ENCODE peak calls at places on chromosomes 6 and 20, in six cellular contexts. C is mesendoderm, Q is stomach, T is tibial nerve, X is IMR-90, O is breast epithelium. V is an unnamed sample. For H3K4me1, the result is how much of the 10 kb centered on the place peaks cover.

GRCh38 chr20:64079273-64080012 is at the start of gene RGS19:
- DNase-seq in C (peak), Q (peak), T (peak), X (peak), O (no peak), V (peak)

GRCh38 chr6:105767541-105767940 is 318.6 kb upstream of the PRDM1 start:
- DNase-seq in C (no peak), Q (no peak), T (no peak), X (no peak), O (no peak), V (no peak)

GRCh38 chr6:1591243-1591642 is 18.5 kb upstream of the FOXC1 start:
- DNase-seq in C (no peak), Q (no peak), T (no peak), X (no peak), O (no peak), V (no peak)

GRCh38 chr20:3237958-3238615 is 903 bp downstream of the SLC4A11 start:
- DNase-seq in C (no peak), Q (no peak), T (no peak), X (no peak), O (no peak), V (no peak)

GRCh38 chr6:2485116-2485515 is 239.7 kb upstream of the GMDS start:
- DNase-seq in C (no peak), Q (peak), T (no peak), X (no peak), O (no peak), V (no peak)

GRCh38 chr6:106972500-106972899 is 2.0 kb downstream of the CD24 start:
- DNase-seq in C (peak), Q (peak), T (no peak), X (no peak), O (no peak), V (no peak)

GRCh38 chr6:126600258-126600916 is 260.5 kb downstream of the CENPW start:
- DNase-seq in C (no peak), Q (no peak), T (no peak), X (peak), O (no peak), V (no peak)

GRCh38 chr20:3041818-3042504 is 1.5 kb upstream of the GNRH2 start:
- DNase-seq in C (no peak), Q (no peak), T (no peak), X (peak), O (no peak), V (no peak)

GRCh38 chr6:45433533-45434400 is 56.0 kb upstream of the SUPT3H start:
- DNase-seq in C (no peak), Q (no peak), T (no peak), X (no peak), O (no peak), V (no peak)

GRCh38 chr20:87372-87771 is at the start of gene DEFB125:
- DNase-seq in C (no peak), Q (no peak), T (no peak), X (no peak), O (no peak), V (no peak)

GRCh38 chr6:118263929-118264486 is 284.1 kb upstream of the PLN start:
- DNase-seq in C (peak), Q (no peak), T (no peak), X (peak), O (no peak), V (no peak)

GRCh38 chr20:32804022-32804715 is 15.6 kb upstream of the MAPRE1 start:
- DNase-seq in C (no peak), Q (no peak), T (no peak), X (no peak), O (no peak), V (no peak)

GRCh38 chr6:9507136-9507895 is 907.6 kb downstream of the TFAP2A start:
- DNase-seq in C (no peak), Q (no peak), T (no peak), X (no peak), O (no peak), V (no peak)

GRCh38 chr6:46334442-46334841 is 156.8 kb downstream of the RCAN2 start:
- DNase-seq in C (peak), Q (no peak), T (no peak), X (no peak), O (no peak), V (no peak)

GRCh38 chr20:1187605-1188171 is 2.9 kb upstream of the TMEM74B start:
- DNase-seq in C (peak), Q (no peak), T (no peak), X (no peak), O (no peak), V (no peak)

GRCh38 chr6:14510038-14510437 is 392.5 kb downstream of the CD83 start:
- DNase-seq in C (peak), Q (no peak), T (no peak), X (no peak), O (no peak), V (no peak)

GRCh38 chr20:40551125-40551530 is 137.9 kb downstream of the MAFB start:
- DNase-seq in C (no peak), Q (no peak), T (peak), X (no peak), O (no peak), V (peak)

GRCh38 chr20:25408170-25408547 is 686 bp downstream of the GINS1 start:
- DNase-seq in C (no peak), Q (no peak), T (no peak), X (no peak), O (no peak), V (no peak)

GRCh38 chr20:47350181-47350550 is 6.3 kb downstream of the ZMYND8 start:
- DNase-seq in C (no peak), Q (no peak), T (no peak), X (no peak), O (no peak), V (no peak)
- H3K4me3 ChIP-seq in C (no peak), Q (no peak), T (no peak), X (no peak), O (no peak), V (peak)

GRCh38 chr6:110884321-110884720 is 9.7 kb downstream of the AMD1 start:
- DNase-seq in C (no peak), Q (no peak), T (no peak), X (no peak), O (no peak), V (no peak)

GRCh38 chr6:110882824-110883554 is 8.4 kb downstream of the AMD1 start:
- DNase-seq in C (no peak), Q (no peak), T (no peak), X (no peak), O (no peak), V (no peak)

GRCh38 chr6:110880651-110881050 is 6.1 kb downstream of the AMD1 start:
- DNase-seq in C (no peak), Q (no peak), T (no peak), X (no peak), O (no peak), V (no peak)

GRCh38 chr6:110878751-110879539 is 4.4 kb downstream of the AMD1 start:
- DNase-seq in C (peak), Q (no peak), T (peak), X (peak), O (no peak), V (no peak)

GRCh38 chr6:110881929-110882629 is 7.5 kb downstream of the AMD1 start:
- DNase-seq in C (no peak), Q (no peak), T (no peak), X (peak), O (no peak), V (no peak)
- H3K4me1 ChIP-seq in C (under half), Q (half or more), T (half or more), X (under half), O (under half), V (half or more)

DNA sequence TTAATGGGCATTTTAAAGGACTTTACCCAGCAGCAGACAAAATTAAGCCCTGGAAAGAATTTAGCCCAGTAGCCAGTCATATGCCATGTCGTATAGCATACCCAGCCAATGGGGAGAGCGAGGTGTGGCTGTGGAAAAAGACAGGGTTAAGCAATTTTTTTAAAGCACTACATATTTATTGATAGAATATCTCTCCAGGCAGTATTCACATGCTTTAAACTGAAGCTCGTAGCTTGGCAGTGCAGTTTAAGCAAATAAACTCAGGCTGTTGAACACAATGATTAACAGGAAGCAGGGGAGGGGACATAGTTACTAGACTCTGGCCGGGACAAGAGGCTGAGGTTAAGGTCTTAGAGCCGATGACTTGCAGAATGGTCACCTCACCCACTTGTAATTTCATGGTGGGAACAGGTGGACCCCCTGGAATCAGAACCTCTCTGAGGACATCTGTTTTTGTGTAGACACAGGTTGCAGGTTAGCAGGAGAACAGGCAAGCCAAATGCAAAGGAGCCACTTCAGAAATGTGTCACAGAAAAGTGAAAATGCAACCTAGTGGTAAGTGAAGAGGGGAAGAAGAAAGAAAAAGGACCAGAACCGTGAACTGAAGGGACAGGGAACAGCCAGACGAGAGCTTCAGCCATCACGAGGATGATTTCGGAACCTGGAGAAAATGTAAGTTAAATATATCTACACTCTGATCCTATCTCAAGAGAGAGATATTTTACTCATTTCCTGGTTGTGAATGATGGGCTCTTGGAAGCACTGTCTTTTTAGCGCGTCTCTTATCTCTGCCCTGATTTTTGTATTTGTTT is 7.2 kb downstream of the GCNT2 start:
- DNase-seq in C (peak), Q (peak), T (no peak), X (peak), O (no peak), V (no peak)
- H3K4me3 ChIP-seq in C (no peak), Q (peak), T (peak), X (peak), O (peak), V (peak)

GRCh38 chr20:51423810-51424209 is 118.7 kb downstream of the NFATC2 start:
- DNase-seq in C (peak), Q (no peak), T (no peak), X (no peak), O (no peak), V (no peak)
- H3K4me1 ChIP-seq in C (under half), Q (under half), T (under half), X (under half), O (under half), V (under half)

GRCh38 chr6:143579703-143580102 is 68.2 kb upstream of the FUCA2 start:
- DNase-seq in C (peak), Q (no peak), T (no peak), X (peak), O (no peak), V (peak)
- H3K4me3 ChIP-seq in C (no peak), Q (no peak), T (no peak), X (no peak), O (no peak), V (no peak)

GRCh38 chr6:7580537-7580926 is 9.5 kb upstream of the SNRNP48 start:
- DNase-seq in C (no peak), Q (no peak), T (no peak), X (no peak), O (no peak), V (no peak)
- H3K4me1 ChIP-seq in C (under half), Q (under half), T (under half), X (under half), O (under half), V (under half)

DNA sequence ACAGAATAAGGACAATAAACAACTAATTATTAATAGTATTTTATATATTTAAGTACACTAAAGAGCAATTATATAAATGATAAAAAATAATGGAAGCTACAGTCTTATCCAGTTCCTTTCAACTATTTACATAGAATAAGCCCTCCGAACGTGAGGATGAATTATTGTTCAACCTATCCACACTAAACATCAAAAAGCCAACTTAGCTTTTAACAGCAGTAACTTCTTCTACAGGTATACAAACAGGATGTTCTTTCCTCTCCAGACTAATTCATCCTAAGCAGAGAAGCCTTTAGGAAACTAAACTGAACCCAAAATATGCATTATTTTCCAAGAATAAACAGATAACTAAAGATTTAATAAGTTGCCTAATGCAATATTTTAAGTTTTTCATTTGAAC is 2.3 kb downstream of the FKBP5 start:
- DNase-seq in C (no peak), Q (no peak), T (no peak), X (no peak), O (no peak), V (no peak)
- H3K4me3 ChIP-seq in C (no peak), Q (peak), T (peak), X (no peak), O (peak), V (peak)

DNA sequence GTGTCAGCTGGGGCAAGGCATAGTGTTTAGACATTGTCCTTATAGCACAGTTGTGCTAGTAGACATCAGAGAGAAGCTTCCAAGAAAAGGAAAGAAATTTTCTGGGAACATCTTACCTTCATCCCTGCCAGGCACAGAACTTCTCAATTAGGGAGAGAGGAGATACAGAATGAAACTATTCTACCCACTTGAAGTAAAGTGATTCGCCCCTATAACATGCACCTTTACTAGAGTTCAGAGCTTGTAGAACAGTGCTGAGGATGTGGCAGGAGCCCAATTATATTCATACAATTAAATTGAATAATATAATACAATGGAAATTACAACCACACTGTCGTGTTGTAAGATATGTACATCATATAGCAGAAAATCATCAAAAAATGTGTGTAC is 1063.9 kb upstream of the CITED2 start:
- DNase-seq in C (no peak), Q (no peak), T (no peak), X (peak), O (no peak), V (no peak)
- H3K4me1 ChIP-seq in C (under half), Q (under half), T (under half), X (under half), O (under half), V (under half)

GRCh38 chr6:21915707-21916399 is 322.3 kb downstream of the SOX4 start:
- DNase-seq in C (peak), Q (no peak), T (no peak), X (peak), O (no peak), V (no peak)

GRCh38 chr6:21918081-21918480 is 324.5 kb downstream of the SOX4 start:
- DNase-seq in C (no peak), Q (no peak), T (no peak), X (no peak), O (no peak), V (no peak)

GRCh38 chr6:21918666-21919065 is 325.1 kb downstream of the SOX4 start:
- DNase-seq in C (no peak), Q (no peak), T (no peak), X (no peak), O (no peak), V (no peak)

GRCh38 chr6:21911208-21911607 is 317.7 kb downstream of the SOX4 start:
- DNase-seq in C (no peak), Q (no peak), T (no peak), X (no peak), O (no peak), V (no peak)

DNA sequence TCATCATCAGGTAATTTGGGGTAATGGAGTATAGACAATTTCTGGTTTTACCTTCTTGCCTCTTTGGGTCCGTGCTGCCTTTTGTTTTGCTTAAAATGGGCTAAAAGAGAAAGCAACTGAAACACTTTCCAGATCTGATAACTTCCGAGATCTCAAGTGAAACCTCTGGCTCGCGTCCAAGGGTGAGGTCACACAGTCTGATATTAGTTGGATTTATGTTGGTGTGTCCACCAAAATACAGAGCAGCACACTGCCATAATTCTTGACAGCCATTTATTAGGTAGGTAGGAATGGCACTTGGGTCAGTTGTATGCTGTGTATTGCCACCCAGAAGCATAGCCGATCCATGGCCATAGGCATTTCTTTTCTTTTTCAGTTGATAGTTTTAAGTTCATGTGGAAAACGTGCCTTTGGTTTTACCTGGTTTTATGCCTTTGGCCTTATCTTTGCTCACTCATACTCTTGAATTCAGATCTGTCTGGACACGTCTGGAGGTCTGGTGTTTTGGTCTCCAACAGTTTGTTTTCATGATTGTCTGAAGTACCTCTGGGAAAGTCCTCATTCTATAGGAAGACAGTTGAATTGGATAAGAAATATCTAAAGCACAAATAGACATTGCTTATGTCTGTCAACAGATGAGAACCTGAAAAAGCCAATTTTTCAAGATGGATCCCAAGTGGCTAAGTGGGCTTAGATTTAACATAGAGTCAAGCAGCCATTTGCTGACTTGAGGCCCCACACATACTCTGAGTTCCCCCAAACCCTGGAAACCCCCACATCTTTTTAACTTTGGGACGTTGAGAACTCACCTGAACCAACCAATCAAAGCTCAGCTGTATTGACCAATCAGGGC is 320.8 kb downstream of the SOX4 start:
- DNase-seq in C (no peak), Q (peak), T (peak), X (peak), O (peak), V (peak)
- H3K4me3 ChIP-seq in C (no peak), Q (peak), T (no peak), X (no peak), O (peak), V (peak)

DNA sequence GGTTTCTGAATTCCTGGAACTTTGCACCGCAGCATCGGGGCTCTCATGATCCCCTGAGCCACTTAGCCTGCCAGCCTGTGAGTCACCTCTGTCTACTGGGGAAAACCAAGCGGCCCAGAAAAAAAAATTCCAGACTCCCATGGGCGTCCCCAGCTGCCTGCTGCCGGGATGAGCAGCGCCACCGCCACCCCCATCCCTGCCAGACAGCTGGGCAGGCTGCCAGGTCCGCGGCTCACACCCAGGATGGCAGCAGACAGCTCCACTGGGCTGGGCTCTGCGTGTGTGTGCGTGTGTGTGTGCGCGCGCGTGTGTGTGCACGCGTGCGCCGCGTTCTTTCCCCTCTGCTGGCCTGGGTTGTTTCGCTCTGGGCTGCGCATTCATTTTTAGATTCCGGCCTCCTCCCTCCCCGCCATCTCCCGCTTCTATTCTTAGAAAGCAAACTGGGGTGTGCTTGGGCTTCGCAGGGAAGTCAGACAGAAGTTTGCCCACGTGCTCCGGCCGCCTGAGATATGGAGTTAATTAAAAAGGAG is 38.9 kb upstream of the PMEPA1 start:
- DNase-seq in C (peak), Q (peak), T (peak), X (peak), O (peak), V (peak)
- H3K4me1 ChIP-seq in C (under half), Q (under half), T (under half), X (under half), O (under half), V (under half)

V was measured in left ventricle myocardium inferior.